ENCODE peak calls at places on chromosomes 16 and 17, in ten cellular contexts. One of them, this sample, is unnamed.

GRCh38 chr16:10897134-10897533 is 20.1 kb downstream of the CIITA start:
- DNase-seq in H7: no peak
- DNase-seq in activated T-cell treated with anti-CD3 and anti-CD28 coated beads for 24 hours: no peak
- DNase-seq in stimulated activated CD4-positive, alpha-beta T cell treated with anti-CD3 and anti-CD28 coated beads, Interleukin-1b, Interleukin-23, amount 100 ng/mL, for 48 hours: no peak
- DNase-seq in cardiac muscle cell: no peak
- DNase-seq in KBM-7: no peak
- DNase-seq in iris pigment epithelial cell: no peak
- DNase-seq in fibroblast of mammary gland: no peak
- DNase-seq in left colon: no peak
- DNase-seq in HuH-7.5: no peak
- DNase-seq in this sample: peak

GRCh38 chr16:49986351-49987124 is 38.5 kb upstream of the CNEP1R1 start:
- DNase-seq in H7: peak
- DNase-seq in activated T-cell treated with anti-CD3 and anti-CD28 coated beads for 24 hours: no peak
- DNase-seq in stimulated activated CD4-positive, alpha-beta T cell treated with anti-CD3 and anti-CD28 coated beads, Interleukin-1b, Interleukin-23, amount 100 ng/mL, for 48 hours: no peak
- DNase-seq in cardiac muscle cell: no peak
- DNase-seq in KBM-7: no peak
- DNase-seq in iris pigment epithelial cell: peak
- DNase-seq in fibroblast of mammary gland: peak
- DNase-seq in left colon: no peak
- DNase-seq in HuH-7.5: no peak
- DNase-seq in this sample: no peak

GRCh38 chr16:82631701-82632685 is 5.2 kb downstream of the CDH13 start:
- DNase-seq in H7: peak
- DNase-seq in activated T-cell treated with anti-CD3 and anti-CD28 coated beads for 24 hours: no peak
- DNase-seq in stimulated activated CD4-positive, alpha-beta T cell treated with anti-CD3 and anti-CD28 coated beads, Interleukin-1b, Interleukin-23, amount 100 ng/mL, for 48 hours: no peak
- DNase-seq in cardiac muscle cell: no peak
- DNase-seq in KBM-7: no peak
- DNase-seq in iris pigment epithelial cell: peak
- DNase-seq in fibroblast of mammary gland: peak
- DNase-seq in left colon: no peak
- DNase-seq in HuH-7.5: peak
- DNase-seq in this sample: no peak

GRCh38 chr17:39928868-39929651 is 1.5 kb downstream of the LRRC3C start:
- DNase-seq in H7: no peak
- DNase-seq in activated T-cell treated with anti-CD3 and anti-CD28 coated beads for 24 hours: no peak
- DNase-seq in stimulated activated CD4-positive, alpha-beta T cell treated with anti-CD3 and anti-CD28 coated beads, Interleukin-1b, Interleukin-23, amount 100 ng/mL, for 48 hours: no peak
- DNase-seq in cardiac muscle cell: no peak
- DNase-seq in KBM-7: peak
- DNase-seq in iris pigment epithelial cell: peak
- DNase-seq in fibroblast of mammary gland: peak
- DNase-seq in left colon: no peak
- DNase-seq in HuH-7.5: no peak
- DNase-seq in this sample: no peak

GRCh38 chr16:57009641-57010170 is 20.3 kb downstream of the NLRC5 start:
- DNase-seq in H7: peak
- DNase-seq in activated T-cell treated with anti-CD3 and anti-CD28 coated beads for 24 hours: no peak
- DNase-seq in stimulated activated CD4-positive, alpha-beta T cell treated with anti-CD3 and anti-CD28 coated beads, Interleukin-1b, Interleukin-23, amount 100 ng/mL, for 48 hours: no peak
- DNase-seq in cardiac muscle cell: no peak
- DNase-seq in KBM-7: no peak
- DNase-seq in iris pigment epithelial cell: no peak
- DNase-seq in fibroblast of mammary gland: no peak
- DNase-seq in left colon: no peak
- DNase-seq in HuH-7.5: no peak
- DNase-seq in this sample: no peak

GRCh38 chr16:86540894-86541293 is 14.1 kb downstream of the MTHFSD start:
- DNase-seq in H7: no peak
- DNase-seq in activated T-cell treated with anti-CD3 and anti-CD28 coated beads for 24 hours: no peak
- DNase-seq in stimulated activated CD4-positive, alpha-beta T cell treated with anti-CD3 and anti-CD28 coated beads, Interleukin-1b, Interleukin-23, amount 100 ng/mL, for 48 hours: no peak
- DNase-seq in cardiac muscle cell: no peak
- DNase-seq in KBM-7: no peak
- DNase-seq in iris pigment epithelial cell: no peak
- DNase-seq in fibroblast of mammary gland: no peak
- DNase-seq in left colon: no peak
- DNase-seq in HuH-7.5: no peak
- DNase-seq in this sample: no peak

GRCh38 chr17:75688209-75688771 is 21.2 kb downstream of the SAP30BP start:
- DNase-seq in H7: no peak
- DNase-seq in activated T-cell treated with anti-CD3 and anti-CD28 coated beads for 24 hours: no peak
- DNase-seq in stimulated activated CD4-positive, alpha-beta T cell treated with anti-CD3 and anti-CD28 coated beads, Interleukin-1b, Interleukin-23, amount 100 ng/mL, for 48 hours: no peak
- DNase-seq in cardiac muscle cell: no peak
- DNase-seq in KBM-7: peak
- DNase-seq in iris pigment epithelial cell: peak
- DNase-seq in fibroblast of mammary gland: no peak
- DNase-seq in left colon: no peak
- DNase-seq in HuH-7.5: no peak
- DNase-seq in this sample: no peak

GRCh38 chr17:45043268-45043681 is 8.2 kb downstream of the DCAKD start:
- DNase-seq in H7: no peak
- DNase-seq in activated T-cell treated with anti-CD3 and anti-CD28 coated beads for 24 hours: no peak
- DNase-seq in stimulated activated CD4-positive, alpha-beta T cell treated with anti-CD3 and anti-CD28 coated beads, Interleukin-1b, Interleukin-23, amount 100 ng/mL, for 48 hours: no peak
- DNase-seq in cardiac muscle cell: no peak
- DNase-seq in KBM-7: no peak
- DNase-seq in iris pigment epithelial cell: no peak
- DNase-seq in fibroblast of mammary gland: no peak
- DNase-seq in left colon: no peak
- DNase-seq in HuH-7.5: no peak
- DNase-seq in this sample: peak

GRCh38 chr17:40485851-40486512 is 15.4 kb downstream of the TNS4 start:
- DNase-seq in H7: no peak
- DNase-seq in activated T-cell treated with anti-CD3 and anti-CD28 coated beads for 24 hours: no peak
- DNase-seq in stimulated activated CD4-positive, alpha-beta T cell treated with anti-CD3 and anti-CD28 coated beads, Interleukin-1b, Interleukin-23, amount 100 ng/mL, for 48 hours: peak
- DNase-seq in cardiac muscle cell: no peak
- DNase-seq in KBM-7: peak
- DNase-seq in iris pigment epithelial cell: peak
- DNase-seq in fibroblast of mammary gland: peak
- DNase-seq in left colon: no peak
- DNase-seq in HuH-7.5: no peak
- DNase-seq in this sample: no peak

GRCh38 chr17:30396129-30396528 is 17.4 kb downstream of the CPD start:
- DNase-seq in H7: no peak
- DNase-seq in activated T-cell treated with anti-CD3 and anti-CD28 coated beads for 24 hours: no peak
- DNase-seq in stimulated activated CD4-positive, alpha-beta T cell treated with anti-CD3 and anti-CD28 coated beads, Interleukin-1b, Interleukin-23, amount 100 ng/mL, for 48 hours: no peak
- DNase-seq in cardiac muscle cell: no peak
- DNase-seq in KBM-7: no peak
- DNase-seq in iris pigment epithelial cell: no peak
- DNase-seq in fibroblast of mammary gland: no peak
- DNase-seq in left colon: no peak
- DNase-seq in HuH-7.5: no peak
- DNase-seq in this sample: no peak

GRCh38 chr17:4679652-4680051 is 24.3 kb downstream of the PELP1 start:
- DNase-seq in H7: no peak
- DNase-seq in activated T-cell treated with anti-CD3 and anti-CD28 coated beads for 24 hours: no peak
- DNase-seq in stimulated activated CD4-positive, alpha-beta T cell treated with anti-CD3 and anti-CD28 coated beads, Interleukin-1b, Interleukin-23, amount 100 ng/mL, for 48 hours: no peak
- DNase-seq in cardiac muscle cell: no peak
- DNase-seq in KBM-7: no peak
- DNase-seq in iris pigment epithelial cell: peak
- DNase-seq in fibroblast of mammary gland: peak
- DNase-seq in left colon: no peak
- DNase-seq in HuH-7.5: peak
- DNase-seq in this sample: no peak